ENCODE peak calls at places on chromosomes 16 and 17, in ten cellular contexts. One of them, this sample, is unnamed.
A peak's percentile ranks its signal among the peaks of the same experiment; 100 is the strongest.

GRCh38 chr17:75785016-75785769 is 587 bp downstream of the UNK start:
- DNase-seq in H1: peak; percentile 90
- DNase-seq in GM12892: no peak
- DNase-seq in HL-60: peak; percentile 92
- DNase-seq in stomach: peak; percentile 94
- DNase-seq in SK-N-SH: peak; percentile 94
- DNase-seq in HCT116: peak; percentile 76
- DNase-seq in prostate gland: peak; percentile 85
- DNase-seq in GM12891: no peak
- DNase-seq in upper lobe of left lung: peak; percentile 85
- DNase-seq in this sample: peak; percentile 87

GRCh38 chr16:3907586-3907985 is 27.1 kb upstream of the CREBBP start:
- DNase-seq in H1: peak; percentile 53
- DNase-seq in GM12892: no peak
- DNase-seq in HL-60: no peak
- DNase-seq in stomach: no peak
- DNase-seq in SK-N-SH: no peak
- DNase-seq in HCT116: no peak
- DNase-seq in prostate gland: no peak
- DNase-seq in GM12891: no peak
- DNase-seq in upper lobe of left lung: no peak
- DNase-seq in this sample: peak; percentile 20

GRCh38 chr17:30840775-30841174 is 9.0 kb downstream of the ATAD5 start:
- DNase-seq in H1: no peak
- DNase-seq in GM12892: no peak
- DNase-seq in HL-60: peak; percentile 41
- DNase-seq in stomach: no peak
- DNase-seq in SK-N-SH: no peak
- DNase-seq in HCT116: no peak
- DNase-seq in prostate gland: no peak
- DNase-seq in GM12891: no peak
- DNase-seq in upper lobe of left lung: no peak
- DNase-seq in this sample: no peak

GRCh38 chr16:72723781-72724180 is 324.1 kb downstream of the ZFHX3 start:
- DNase-seq in H1: no peak
- DNase-seq in GM12892: no peak
- DNase-seq in HL-60: no peak
- DNase-seq in stomach: no peak
- DNase-seq in SK-N-SH: no peak
- DNase-seq in HCT116: peak; percentile 8
- DNase-seq in prostate gland: no peak
- DNase-seq in GM12891: no peak
- DNase-seq in upper lobe of left lung: no peak
- DNase-seq in this sample: no peak

GRCh38 chr17:6170349-6170748 is 100.2 kb downstream of the WSCD1 start:
- DNase-seq in H1: no peak
- DNase-seq in GM12892: no peak
- DNase-seq in HL-60: no peak
- DNase-seq in stomach: no peak
- DNase-seq in SK-N-SH: no peak
- DNase-seq in HCT116: no peak
- DNase-seq in prostate gland: no peak
- DNase-seq in GM12891: no peak
- DNase-seq in upper lobe of left lung: no peak
- DNase-seq in this sample: no peak

GRCh38 chr16:58200398-58200797 is 2.5 kb upstream of the CSNK2A2 start:
- DNase-seq in H1: no peak
- DNase-seq in GM12892: no peak
- DNase-seq in HL-60: no peak
- DNase-seq in stomach: no peak
- DNase-seq in SK-N-SH: no peak
- DNase-seq in HCT116: no peak
- DNase-seq in prostate gland: no peak
- DNase-seq in GM12891: no peak
- DNase-seq in upper lobe of left lung: no peak
- DNase-seq in this sample: no peak

GRCh38 chr16:52552643-52553042 is 5.7 kb upstream of the TOX3 start:
- DNase-seq in H1: no peak
- DNase-seq in GM12892: no peak
- DNase-seq in HL-60: no peak
- DNase-seq in stomach: no peak
- DNase-seq in SK-N-SH: no peak
- DNase-seq in HCT116: no peak
- DNase-seq in prostate gland: no peak
- DNase-seq in GM12891: no peak
- DNase-seq in upper lobe of left lung: no peak
- DNase-seq in this sample: no peak

GRCh38 chr17:15384142-15384803 is 42.9 kb upstream of the TEKT3 start:
- DNase-seq in H1: no peak
- DNase-seq in GM12892: no peak
- DNase-seq in HL-60: no peak
- DNase-seq in stomach: no peak
- DNase-seq in SK-N-SH: no peak
- DNase-seq in HCT116: no peak
- DNase-seq in prostate gland: no peak
- DNase-seq in GM12891: no peak
- DNase-seq in upper lobe of left lung: no peak
- DNase-seq in this sample: no peak

GRCh38 chr17:51107666-51108227 is 12.9 kb downstream of the SPAG9 start:
- DNase-seq in H1: no peak
- DNase-seq in GM12892: no peak
- DNase-seq in HL-60: no peak
- DNase-seq in stomach: peak; percentile 3
- DNase-seq in SK-N-SH: no peak
- DNase-seq in HCT116: no peak
- DNase-seq in prostate gland: no peak
- DNase-seq in GM12891: no peak
- DNase-seq in upper lobe of left lung: peak; percentile 33
- DNase-seq in this sample: no peak

GRCh38 chr17:67779098-67779672 is 46.1 kb upstream of the BPTF start:
- DNase-seq in H1: peak; percentile 84
- DNase-seq in GM12892: peak; percentile 36
- DNase-seq in HL-60: peak; percentile 23
- DNase-seq in stomach: peak; percentile 44
- DNase-seq in SK-N-SH: peak; percentile 88
- DNase-seq in HCT116: peak; percentile 48
- DNase-seq in prostate gland: peak; percentile 29
- DNase-seq in GM12891: peak; percentile 18
- DNase-seq in upper lobe of left lung: peak; percentile 39
- DNase-seq in this sample: peak; percentile 74

GRCh38 chr16:58409316-58409973 is 17.2 kb downstream of the GINS3 start:
- DNase-seq in H1: no peak
- DNase-seq in GM12892: no peak
- DNase-seq in HL-60: no peak
- DNase-seq in stomach: peak; percentile 65
- DNase-seq in SK-N-SH: no peak
- DNase-seq in HCT116: no peak
- DNase-seq in prostate gland: peak; percentile 74
- DNase-seq in GM12891: no peak
- DNase-seq in upper lobe of left lung: no peak
- DNase-seq in this sample: no peak

GRCh38 chr17:9339958-9340357 is 235.7 kb downstream of the STX8 start:
- DNase-seq in H1: no peak
- DNase-seq in GM12892: no peak
- DNase-seq in HL-60: no peak
- DNase-seq in stomach: no peak
- DNase-seq in SK-N-SH: no peak
- DNase-seq in HCT116: no peak
- DNase-seq in prostate gland: no peak
- DNase-seq in GM12891: no peak
- DNase-seq in upper lobe of left lung: no peak
- DNase-seq in this sample: no peak

GRCh38 chr16:12569061-12569460 is 234.6 kb downstream of the CPPED1 start:
- DNase-seq in H1: no peak
- DNase-seq in GM12892: no peak
- DNase-seq in HL-60: no peak
- DNase-seq in stomach: no peak
- DNase-seq in SK-N-SH: no peak
- DNase-seq in HCT116: no peak
- DNase-seq in prostate gland: no peak
- DNase-seq in GM12891: no peak
- DNase-seq in upper lobe of left lung: no peak
- DNase-seq in this sample: no peak

GRCh38 chr16:68884867-68885266 is 41.5 kb downstream of the TANGO6 start:
- DNase-seq in H1: no peak
- DNase-seq in GM12892: no peak
- DNase-seq in HL-60: no peak
- DNase-seq in stomach: no peak
- DNase-seq in SK-N-SH: no peak
- DNase-seq in HCT116: no peak
- DNase-seq in prostate gland: no peak
- DNase-seq in GM12891: no peak
- DNase-seq in upper lobe of left lung: no peak
- DNase-seq in this sample: no peak

GRCh38 chr16:81889896-81890634 is 111.0 kb downstream of the PLCG2 start:
- DNase-seq in H1: peak; percentile 79
- DNase-seq in GM12892: peak; percentile 37
- DNase-seq in HL-60: peak; percentile 69
- DNase-seq in stomach: peak; percentile 66
- DNase-seq in SK-N-SH: peak; percentile 70
- DNase-seq in HCT116: peak; percentile 64
- DNase-seq in prostate gland: peak; percentile 60
- DNase-seq in GM12891: peak; percentile 46
- DNase-seq in upper lobe of left lung: peak; percentile 37
- DNase-seq in this sample: no peak

GRCh38 chr16:84928679-84929420 is 82.5 kb downstream of the ZDHHC7 start:
- DNase-seq in H1: no peak
- DNase-seq in GM12892: no peak
- DNase-seq in HL-60: no peak
- DNase-seq in stomach: peak; percentile 70
- DNase-seq in SK-N-SH: no peak
- DNase-seq in HCT116: no peak
- DNase-seq in prostate gland: no peak
- DNase-seq in GM12891: no peak
- DNase-seq in upper lobe of left lung: no peak
- DNase-seq in this sample: peak; percentile 79

GRCh38 chr17:40915721-40916256 is 21.7 kb downstream of the KRT23 start:
- DNase-seq in H1: no peak
- DNase-seq in GM12892: no peak
- DNase-seq in HL-60: no peak
- DNase-seq in stomach: no peak
- DNase-seq in SK-N-SH: no peak
- DNase-seq in HCT116: no peak
- DNase-seq in prostate gland: no peak
- DNase-seq in GM12891: no peak
- DNase-seq in upper lobe of left lung: no peak
- DNase-seq in this sample: no peak

GRCh38 chr16:17129971-17130370 is 340.8 kb downstream of the XYLT1 start:
- DNase-seq in H1: no peak
- DNase-seq in GM12892: no peak
- DNase-seq in HL-60: no peak
- DNase-seq in stomach: no peak
- DNase-seq in SK-N-SH: no peak
- DNase-seq in HCT116: no peak
- DNase-seq in prostate gland: peak; percentile 38
- DNase-seq in GM12891: no peak
- DNase-seq in upper lobe of left lung: no peak
- DNase-seq in this sample: no peak

GRCh38 chr17:63633742-63634141 is 11.5 kb downstream of the MAP3K3 start:
- DNase-seq in H1: no peak
- DNase-seq in GM12892: no peak
- DNase-seq in HL-60: no peak
- DNase-seq in stomach: no peak
- DNase-seq in SK-N-SH: no peak
- DNase-seq in HCT116: no peak
- DNase-seq in prostate gland: no peak
- DNase-seq in GM12891: no peak
- DNase-seq in upper lobe of left lung: no peak
- DNase-seq in this sample: no peak

GRCh38 chr17:18139949-18140348 is 31.4 kb downstream of the MYO15A start:
- DNase-seq in H1: no peak
- DNase-seq in GM12892: no peak
- DNase-seq in HL-60: no peak
- DNase-seq in stomach: no peak
- DNase-seq in SK-N-SH: peak; percentile 68
- DNase-seq in HCT116: no peak
- DNase-seq in prostate gland: no peak
- DNase-seq in GM12891: no peak
- DNase-seq in upper lobe of left lung: no peak
- DNase-seq in this sample: no peak

GRCh38 chr16:3874242-3874641 is 6.3 kb downstream of the CREBBP start:
- DNase-seq in H1: no peak
- DNase-seq in GM12892: no peak
- DNase-seq in HL-60: no peak
- DNase-seq in stomach: no peak
- DNase-seq in SK-N-SH: no peak
- DNase-seq in HCT116: no peak
- DNase-seq in prostate gland: no peak
- DNase-seq in GM12891: no peak
- DNase-seq in upper lobe of left lung: no peak
- DNase-seq in this sample: no peak

GRCh38 chr17:48047741-48048320 is 328 bp upstream of the NFE2L1 start:
- DNase-seq in H1: peak; percentile 96
- DNase-seq in GM12892: peak; percentile 87
- DNase-seq in HL-60: peak; percentile 100
- DNase-seq in stomach: peak; percentile 99
- DNase-seq in SK-N-SH: peak; percentile 97
- DNase-seq in HCT116: peak; percentile 100
- DNase-seq in prostate gland: peak; percentile 100
- DNase-seq in GM12891: peak; percentile 89
- DNase-seq in upper lobe of left lung: peak; percentile 100
- DNase-seq in this sample: peak; percentile 99
- TF ChIP-seq POLR2AphosphoS5 in H1: peak; percentile 61
- TF ChIP-seq POLR2AphosphoS5 in GM12892: peak; percentile 90
- TF ChIP-seq POLR2AphosphoS5 in HL-60: peak; percentile 94
- TF ChIP-seq POLR2AphosphoS5 in stomach: peak; percentile 79
- TF ChIP-seq POLR2AphosphoS5 in SK-N-SH: peak; percentile 94
- TF ChIP-seq POLR2AphosphoS5 in HCT116: peak; percentile 73
- TF ChIP-seq POLR2AphosphoS5 in prostate gland: peak; percentile 87
- TF ChIP-seq POLR2AphosphoS5 in GM12891: peak; percentile 94
- TF ChIP-seq POLR2AphosphoS5 in upper lobe of left lung: peak; percentile 73
- TF ChIP-seq POLR2AphosphoS5 in this sample: peak; percentile 96

GRCh38 chr17:4942760-4943508 is 2.9 kb downstream of the RNF167 start:
- DNase-seq in H1: no peak
- DNase-seq in GM12892: no peak
- DNase-seq in HL-60: no peak
- DNase-seq in stomach: no peak
- DNase-seq in SK-N-SH: no peak
- DNase-seq in HCT116: no peak
- DNase-seq in prostate gland: no peak
- DNase-seq in GM12891: no peak
- DNase-seq in upper lobe of left lung: no peak
- DNase-seq in this sample: no peak
- TF ChIP-seq POLR2AphosphoS5 in H1: peak; percentile 43
- TF ChIP-seq POLR2AphosphoS5 in GM12892: peak; percentile 85
- TF ChIP-seq POLR2AphosphoS5 in HL-60: no peak
- TF ChIP-seq POLR2AphosphoS5 in stomach: no peak
- TF ChIP-seq POLR2AphosphoS5 in SK-N-SH: no peak
- TF ChIP-seq POLR2AphosphoS5 in HCT116: peak; percentile 37
- TF ChIP-seq POLR2AphosphoS5 in prostate gland: no peak
- TF ChIP-seq POLR2AphosphoS5 in GM12891: peak; percentile 50
- TF ChIP-seq POLR2AphosphoS5 in upper lobe of left lung: no peak
- TF ChIP-seq POLR2AphosphoS5 in this sample: no peak

GRCh38 chr17:46942441-46943217 is 19.7 kb downstream of the GOSR2 start:
- DNase-seq in H1: peak; percentile 91
- DNase-seq in GM12892: peak; percentile 62
- DNase-seq in HL-60: peak; percentile 57
- DNase-seq in stomach: peak; percentile 74
- DNase-seq in SK-N-SH: peak; percentile 84
- DNase-seq in HCT116: peak; percentile 55
- DNase-seq in prostate gland: peak; percentile 42
- DNase-seq in GM12891: peak; percentile 62
- DNase-seq in upper lobe of left lung: peak; percentile 61
- DNase-seq in this sample: no peak
- TF ChIP-seq POLR2AphosphoS5 in H1: no peak
- TF ChIP-seq POLR2AphosphoS5 in GM12892: no peak
- TF ChIP-seq POLR2AphosphoS5 in HL-60: no peak
- TF ChIP-seq POLR2AphosphoS5 in stomach: peak; percentile 32
- TF ChIP-seq POLR2AphosphoS5 in SK-N-SH: peak; percentile 57
- TF ChIP-seq POLR2AphosphoS5 in HCT116: no peak
- TF ChIP-seq POLR2AphosphoS5 in prostate gland: peak; percentile 9
- TF ChIP-seq POLR2AphosphoS5 in GM12891: no peak
- TF ChIP-seq POLR2AphosphoS5 in upper lobe of left lung: no peak
- TF ChIP-seq POLR2AphosphoS5 in this sample: no peak

GRCh38 chr17:72592242-72592966 is 471.6 kb downstream of the SOX9 start:
- DNase-seq in H1: peak; percentile 90
- DNase-seq in GM12892: peak; percentile 52
- DNase-seq in HL-60: peak; percentile 14
- DNase-seq in stomach: peak; percentile 84
- DNase-seq in SK-N-SH: peak; percentile 99
- DNase-seq in HCT116: peak; percentile 86
- DNase-seq in prostate gland: peak; percentile 73
- DNase-seq in GM12891: peak; percentile 56
- DNase-seq in upper lobe of left lung: peak; percentile 60
- DNase-seq in this sample: no peak
- TF ChIP-seq POLR2AphosphoS5 in H1: peak; percentile 98
- TF ChIP-seq POLR2AphosphoS5 in GM12892: no peak
- TF ChIP-seq POLR2AphosphoS5 in HL-60: no peak
- TF ChIP-seq POLR2AphosphoS5 in stomach: peak; percentile 100
- TF ChIP-seq POLR2AphosphoS5 in SK-N-SH: peak; percentile 97
- TF ChIP-seq POLR2AphosphoS5 in HCT116: peak; percentile 100
- TF ChIP-seq POLR2AphosphoS5 in prostate gland: peak; percentile 81
- TF ChIP-seq POLR2AphosphoS5 in GM12891: no peak
- TF ChIP-seq POLR2AphosphoS5 in upper lobe of left lung: peak; percentile 16
- TF ChIP-seq POLR2AphosphoS5 in this sample: peak; percentile 71